ENCODE peak calls at places on chromosomes 1 and 21, in six cellular contexts. One of them, this sample, is unnamed.

GRCh38 chr1:46558141-46558963 is 6.9 kb upstream of the KNCN start:
- DNase-seq in HuH-7.5: no peak
- DNase-seq in fibroblast of mammary gland: no peak
- DNase-seq in uterus: no peak
- DNase-seq in right lobe of liver: no peak
- DNase-seq in stimulated activated CD8-positive, alpha-beta memory T cell treated with anti-CD3 and anti-CD28 coated beads, Interleukin-4, amount 100 ng/mL, for 4 hours: no peak
- DNase-seq in this sample: no peak

GRCh38 chr1:31580891-31581603 is 4.7 kb downstream of the TINAGL1 start:
- DNase-seq in HuH-7.5: no peak
- DNase-seq in fibroblast of mammary gland: no peak
- DNase-seq in uterus: no peak
- DNase-seq in right lobe of liver: no peak
- DNase-seq in stimulated activated CD8-positive, alpha-beta memory T cell treated with anti-CD3 and anti-CD28 coated beads, Interleukin-4, amount 100 ng/mL, for 4 hours: no peak
- DNase-seq in this sample: no peak

GRCh38 chr1:32454726-32455125 is 10.1 kb upstream of the ZBTB8B start:
- DNase-seq in HuH-7.5: no peak
- DNase-seq in fibroblast of mammary gland: peak
- DNase-seq in uterus: no peak
- DNase-seq in right lobe of liver: no peak
- DNase-seq in stimulated activated CD8-positive, alpha-beta memory T cell treated with anti-CD3 and anti-CD28 coated beads, Interleukin-4, amount 100 ng/mL, for 4 hours: no peak
- DNase-seq in this sample: peak

GRCh38 chr1:12552951-12553921 is 64.8 kb downstream of the DHRS3 start:
- DNase-seq in HuH-7.5: no peak
- DNase-seq in fibroblast of mammary gland: no peak
- DNase-seq in uterus: no peak
- DNase-seq in right lobe of liver: peak
- DNase-seq in stimulated activated CD8-positive, alpha-beta memory T cell treated with anti-CD3 and anti-CD28 coated beads, Interleukin-4, amount 100 ng/mL, for 4 hours: no peak
- DNase-seq in this sample: no peak

GRCh38 chr1:56831874-56832693 is 12.9 kb upstream of the FYB2 start:
- DNase-seq in HuH-7.5: no peak
- DNase-seq in fibroblast of mammary gland: peak
- DNase-seq in uterus: peak
- DNase-seq in right lobe of liver: peak
- DNase-seq in stimulated activated CD8-positive, alpha-beta memory T cell treated with anti-CD3 and anti-CD28 coated beads, Interleukin-4, amount 100 ng/mL, for 4 hours: peak
- DNase-seq in this sample: peak

GRCh38 chr1:180773210-180773865 is 139.4 kb upstream of the KIAA1614 start:
- DNase-seq in HuH-7.5: no peak
- DNase-seq in fibroblast of mammary gland: peak
- DNase-seq in uterus: no peak
- DNase-seq in right lobe of liver: no peak
- DNase-seq in stimulated activated CD8-positive, alpha-beta memory T cell treated with anti-CD3 and anti-CD28 coated beads, Interleukin-4, amount 100 ng/mL, for 4 hours: no peak
- DNase-seq in this sample: peak

GRCh38 chr21:26842976-26843911 is 2.0 kb downstream of the ADAMTS1 start:
- DNase-seq in HuH-7.5: peak
- DNase-seq in fibroblast of mammary gland: peak
- DNase-seq in uterus: peak
- DNase-seq in right lobe of liver: peak
- DNase-seq in stimulated activated CD8-positive, alpha-beta memory T cell treated with anti-CD3 and anti-CD28 coated beads, Interleukin-4, amount 100 ng/mL, for 4 hours: no peak
- DNase-seq in this sample: peak

GRCh38 chr21:42049578-42050430 is 21.3 kb upstream of the UMODL1 start:
- DNase-seq in HuH-7.5: no peak
- DNase-seq in fibroblast of mammary gland: no peak
- DNase-seq in uterus: no peak
- DNase-seq in right lobe of liver: no peak
- DNase-seq in stimulated activated CD8-positive, alpha-beta memory T cell treated with anti-CD3 and anti-CD28 coated beads, Interleukin-4, amount 100 ng/mL, for 4 hours: no peak
- DNase-seq in this sample: no peak

GRCh38 chr1:30600258-30600657 is 123.1 kb downstream of the MATN1 start:
- DNase-seq in HuH-7.5: no peak
- DNase-seq in fibroblast of mammary gland: no peak
- DNase-seq in uterus: no peak
- DNase-seq in right lobe of liver: no peak
- DNase-seq in stimulated activated CD8-positive, alpha-beta memory T cell treated with anti-CD3 and anti-CD28 coated beads, Interleukin-4, amount 100 ng/mL, for 4 hours: no peak
- DNase-seq in this sample: no peak

GRCh38 chr1:109728870-109729269 is 12.0 kb downstream of the GSTM3 start:
- DNase-seq in HuH-7.5: no peak
- DNase-seq in fibroblast of mammary gland: no peak
- DNase-seq in uterus: no peak
- DNase-seq in right lobe of liver: no peak
- DNase-seq in stimulated activated CD8-positive, alpha-beta memory T cell treated with anti-CD3 and anti-CD28 coated beads, Interleukin-4, amount 100 ng/mL, for 4 hours: no peak
- DNase-seq in this sample: no peak

GRCh38 chr1:41416081-41416480 is 54.8 kb downstream of the FOXO6 start:
- DNase-seq in HuH-7.5: no peak
- DNase-seq in fibroblast of mammary gland: no peak
- DNase-seq in uterus: no peak
- DNase-seq in right lobe of liver: no peak
- DNase-seq in stimulated activated CD8-positive, alpha-beta memory T cell treated with anti-CD3 and anti-CD28 coated beads, Interleukin-4, amount 100 ng/mL, for 4 hours: no peak
- DNase-seq in this sample: no peak

GRCh38 chr21:28136687-28137086 is 856.0 kb downstream of the LTN1 start:
- DNase-seq in HuH-7.5: no peak
- DNase-seq in fibroblast of mammary gland: no peak
- DNase-seq in uterus: no peak
- DNase-seq in right lobe of liver: no peak
- DNase-seq in stimulated activated CD8-positive, alpha-beta memory T cell treated with anti-CD3 and anti-CD28 coated beads, Interleukin-4, amount 100 ng/mL, for 4 hours: no peak
- DNase-seq in this sample: no peak

GRCh38 chr1:224447251-224447650 is 12.7 kb upstream of the WDR26 start:
- DNase-seq in HuH-7.5: no peak
- DNase-seq in fibroblast of mammary gland: peak
- DNase-seq in uterus: peak
- DNase-seq in right lobe of liver: no peak
- DNase-seq in stimulated activated CD8-positive, alpha-beta memory T cell treated with anti-CD3 and anti-CD28 coated beads, Interleukin-4, amount 100 ng/mL, for 4 hours: no peak
- DNase-seq in this sample: peak

GRCh38 chr1:56189946-56190920 is 389.1 kb downstream of the PLPP3 start:
- DNase-seq in HuH-7.5: no peak
- DNase-seq in fibroblast of mammary gland: no peak
- DNase-seq in uterus: no peak
- DNase-seq in right lobe of liver: no peak
- DNase-seq in stimulated activated CD8-positive, alpha-beta memory T cell treated with anti-CD3 and anti-CD28 coated beads, Interleukin-4, amount 100 ng/mL, for 4 hours: no peak
- DNase-seq in this sample: peak

GRCh38 chr1:55200667-55201066 is 14.5 kb downstream of the USP24 start:
- DNase-seq in HuH-7.5: no peak
- DNase-seq in fibroblast of mammary gland: no peak
- DNase-seq in uterus: no peak
- DNase-seq in right lobe of liver: no peak
- DNase-seq in stimulated activated CD8-positive, alpha-beta memory T cell treated with anti-CD3 and anti-CD28 coated beads, Interleukin-4, amount 100 ng/mL, for 4 hours: no peak
- DNase-seq in this sample: no peak

GRCh38 chr1:235624751-235625192 is 24.8 kb downstream of the GNG4 start:
- DNase-seq in HuH-7.5: no peak
- DNase-seq in fibroblast of mammary gland: peak
- DNase-seq in uterus: no peak
- DNase-seq in right lobe of liver: no peak
- DNase-seq in stimulated activated CD8-positive, alpha-beta memory T cell treated with anti-CD3 and anti-CD28 coated beads, Interleukin-4, amount 100 ng/mL, for 4 hours: no peak
- DNase-seq in this sample: peak

GRCh38 chr1:241310451-241310850 is 46.6 kb downstream of the RGS7 start:
- DNase-seq in HuH-7.5: no peak
- DNase-seq in fibroblast of mammary gland: peak
- DNase-seq in uterus: no peak
- DNase-seq in right lobe of liver: no peak
- DNase-seq in stimulated activated CD8-positive, alpha-beta memory T cell treated with anti-CD3 and anti-CD28 coated beads, Interleukin-4, amount 100 ng/mL, for 4 hours: no peak
- DNase-seq in this sample: no peak

GRCh38 chr1:63691672-63692425 is 82.0 kb upstream of the ROR1 start:
- DNase-seq in HuH-7.5: peak
- DNase-seq in fibroblast of mammary gland: peak
- DNase-seq in uterus: peak
- DNase-seq in right lobe of liver: no peak
- DNase-seq in stimulated activated CD8-positive, alpha-beta memory T cell treated with anti-CD3 and anti-CD28 coated beads, Interleukin-4, amount 100 ng/mL, for 4 hours: no peak
- DNase-seq in this sample: peak

GRCh38 chr1:45880930-45881329 is 77.5 kb downstream of the MAST2 start:
- DNase-seq in HuH-7.5: no peak
- DNase-seq in fibroblast of mammary gland: peak
- DNase-seq in uterus: no peak
- DNase-seq in right lobe of liver: no peak
- DNase-seq in stimulated activated CD8-positive, alpha-beta memory T cell treated with anti-CD3 and anti-CD28 coated beads, Interleukin-4, amount 100 ng/mL, for 4 hours: no peak
- DNase-seq in this sample: peak

GRCh38 chr1:231157311-231157710 is 4.5 kb upstream of the TRIM67 start:
- DNase-seq in HuH-7.5: no peak
- DNase-seq in fibroblast of mammary gland: no peak
- DNase-seq in uterus: no peak
- DNase-seq in right lobe of liver: no peak
- DNase-seq in stimulated activated CD8-positive, alpha-beta memory T cell treated with anti-CD3 and anti-CD28 coated beads, Interleukin-4, amount 100 ng/mL, for 4 hours: no peak
- DNase-seq in this sample: no peak

GRCh38 chr1:78856096-78856495 is 150.4 kb downstream of the ADGRL4 start:
- DNase-seq in HuH-7.5: no peak
- DNase-seq in fibroblast of mammary gland: no peak
- DNase-seq in uterus: no peak
- DNase-seq in right lobe of liver: no peak
- DNase-seq in stimulated activated CD8-positive, alpha-beta memory T cell treated with anti-CD3 and anti-CD28 coated beads, Interleukin-4, amount 100 ng/mL, for 4 hours: no peak
- DNase-seq in this sample: no peak

GRCh38 chr1:56357931-56358783 is 221.2 kb downstream of the PLPP3 start:
- DNase-seq in HuH-7.5: no peak
- DNase-seq in fibroblast of mammary gland: no peak
- DNase-seq in uterus: no peak
- DNase-seq in right lobe of liver: no peak
- DNase-seq in stimulated activated CD8-positive, alpha-beta memory T cell treated with anti-CD3 and anti-CD28 coated beads, Interleukin-4, amount 100 ng/mL, for 4 hours: no peak
- DNase-seq in this sample: no peak

GRCh38 chr1:176932114-176933104 is 232.1 kb downstream of the ASTN1 start:
- DNase-seq in HuH-7.5: no peak
- DNase-seq in fibroblast of mammary gland: no peak
- DNase-seq in uterus: no peak
- DNase-seq in right lobe of liver: no peak
- DNase-seq in stimulated activated CD8-positive, alpha-beta memory T cell treated with anti-CD3 and anti-CD28 coated beads, Interleukin-4, amount 100 ng/mL, for 4 hours: no peak
- DNase-seq in this sample: no peak

GRCh38 chr1:29237906-29238600 is 1.7 kb downstream of the PTPRU start:
- DNase-seq in HuH-7.5: peak
- DNase-seq in fibroblast of mammary gland: no peak
- DNase-seq in uterus: peak
- DNase-seq in right lobe of liver: peak
- DNase-seq in stimulated activated CD8-positive, alpha-beta memory T cell treated with anti-CD3 and anti-CD28 coated beads, Interleukin-4, amount 100 ng/mL, for 4 hours: no peak
- DNase-seq in this sample: no peak

GRCh38 chr1:209335090-209335692 is 248.3 kb upstream of the CAMK1G start:
- DNase-seq in HuH-7.5: peak
- DNase-seq in fibroblast of mammary gland: no peak
- DNase-seq in uterus: no peak
- DNase-seq in right lobe of liver: no peak
- DNase-seq in stimulated activated CD8-positive, alpha-beta memory T cell treated with anti-CD3 and anti-CD28 coated beads, Interleukin-4, amount 100 ng/mL, for 4 hours: no peak
- DNase-seq in this sample: peak

GRCh38 chr21:45385549-45386050 is 19.4 kb upstream of the COL18A1 start:
- DNase-seq in HuH-7.5: no peak
- DNase-seq in fibroblast of mammary gland: no peak
- DNase-seq in uterus: peak
- DNase-seq in right lobe of liver: peak
- DNase-seq in stimulated activated CD8-positive, alpha-beta memory T cell treated with anti-CD3 and anti-CD28 coated beads, Interleukin-4, amount 100 ng/mL, for 4 hours: no peak
- DNase-seq in this sample: no peak

GRCh38 chr1:163168053-163168452 is 34.7 kb downstream of the RGS5 start:
- DNase-seq in HuH-7.5: no peak
- DNase-seq in fibroblast of mammary gland: peak
- DNase-seq in uterus: no peak
- DNase-seq in right lobe of liver: no peak
- DNase-seq in stimulated activated CD8-positive, alpha-beta memory T cell treated with anti-CD3 and anti-CD28 coated beads, Interleukin-4, amount 100 ng/mL, for 4 hours: no peak
- DNase-seq in this sample: peak

GRCh38 chr1:39727221-39727931 is 11.3 kb upstream of the PPIE start:
- DNase-seq in HuH-7.5: no peak
- DNase-seq in fibroblast of mammary gland: no peak
- DNase-seq in uterus: no peak
- DNase-seq in right lobe of liver: no peak
- DNase-seq in stimulated activated CD8-positive, alpha-beta memory T cell treated with anti-CD3 and anti-CD28 coated beads, Interleukin-4, amount 100 ng/mL, for 4 hours: no peak
- DNase-seq in this sample: no peak

This sample was measured in choroid plexus epithelial cell.